ENCODE peak calls at places on chromosomes 13 and 19, in six cellular contexts. I is ascending aorta, Y is MM.1S, M is right cardiac atrium, D is GM23248, W is tibial nerve. C is an unnamed sample.

GRCh38 chr19:55441692-55442321 is 1.3 kb downstream of the SHISA7 start:
- DNase-seq in I (no peak), Y (no peak), M (no peak), D (no peak), W (no peak), C (no peak)

GRCh38 chr13:48263196-48263595 is 30.2 kb downstream of the ITM2B start:
- DNase-seq in I (no peak), Y (no peak), M (no peak), D (no peak), W (no peak), C (peak; percentile 7)

GRCh38 chr13:26721251-26721939 is 39.2 kb downstream of the GPR12 start:
- DNase-seq in I (no peak), Y (no peak), M (no peak), D (no peak), W (no peak), C (peak; percentile 17)

GRCh38 chr13:39186205-39186880 is 148.1 kb downstream of the NHLRC3 start:
- DNase-seq in I (no peak), Y (no peak), M (no peak), D (no peak), W (no peak), C (no peak)

GRCh38 chr13:49669735-49670309 is 21.5 kb downstream of the EBPL start:
- DNase-seq in I (no peak), Y (peak; percentile 23), M (peak; percentile 28), D (peak; percentile 81), W (no peak), C (peak; percentile 64)

GRCh38 chr13:37173214-37173613 is 67.8 kb upstream of the CSNK1A1L start:
- DNase-seq in I (no peak), Y (no peak), M (no peak), D (peak; percentile 89), W (no peak), C (no peak)

GRCh38 chr13:33206425-33206824 is 79.1 kb downstream of the STARD13 start:
- DNase-seq in I (no peak), Y (no peak), M (no peak), D (peak; percentile 79), W (no peak), C (no peak)

GRCh38 chr13:45768668-45769067 is 66.5 kb downstream of the CBY2 start:
- DNase-seq in I (no peak), Y (no peak), M (no peak), D (no peak), W (no peak), C (no peak)

GRCh38 chr13:41497436-41497835 is 40.1 kb downstream of the RGCC start:
- DNase-seq in I (no peak), Y (no peak), M (no peak), D (no peak), W (no peak), C (no peak)

GRCh38 chr13:41501281-41501680 is 43.9 kb downstream of the RGCC start:
- DNase-seq in I (no peak), Y (no peak), M (no peak), D (no peak), W (no peak), C (no peak)

GRCh38 chr13:41500501-41500900 is 43.2 kb downstream of the RGCC start:
- DNase-seq in I (no peak), Y (peak; percentile 34), M (no peak), D (peak; percentile 55), W (no peak), C (no peak)

GRCh38 chr13:41502021-41502420 is 44.7 kb downstream of the RGCC start:
- DNase-seq in I (no peak), Y (peak; percentile 37), M (no peak), D (no peak), W (no peak), C (no peak)

DNA sequence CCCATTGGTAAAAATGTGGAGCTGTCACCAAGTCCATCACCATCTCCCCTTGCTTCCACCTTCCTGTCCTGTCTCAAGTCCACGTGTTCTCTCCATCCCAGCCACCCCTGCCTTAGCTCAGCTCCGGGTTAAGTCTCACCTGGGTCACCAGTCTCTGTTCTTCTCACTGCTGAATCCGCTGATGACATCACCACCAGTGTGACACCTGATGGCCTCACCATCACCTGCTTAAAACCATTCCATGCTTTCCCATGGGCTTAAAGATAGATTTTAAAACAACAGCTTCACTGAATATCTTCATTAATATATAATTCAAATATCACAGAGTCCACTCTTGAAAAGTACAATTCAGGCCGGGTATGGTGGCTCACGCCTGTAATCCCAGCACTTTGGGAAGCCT is 42.1 kb downstream of the RGCC start:
- DNase-seq in I (no peak), Y (no peak), M (no peak), D (no peak), W (no peak), C (no peak)
- H3K4me1 ChIP-seq in I (no peaks in the 10 kb centered on the region), Y (peaks cover 69% of the 10 kb centered on the region), M (peaks cover 12% of the 10 kb centered on the region), D (peaks cover 15% of the 10 kb centered on the region), W (peaks cover under 1% of the 10 kb centered on the region), C (no peaks in the 10 kb centered on the region)

DNA sequence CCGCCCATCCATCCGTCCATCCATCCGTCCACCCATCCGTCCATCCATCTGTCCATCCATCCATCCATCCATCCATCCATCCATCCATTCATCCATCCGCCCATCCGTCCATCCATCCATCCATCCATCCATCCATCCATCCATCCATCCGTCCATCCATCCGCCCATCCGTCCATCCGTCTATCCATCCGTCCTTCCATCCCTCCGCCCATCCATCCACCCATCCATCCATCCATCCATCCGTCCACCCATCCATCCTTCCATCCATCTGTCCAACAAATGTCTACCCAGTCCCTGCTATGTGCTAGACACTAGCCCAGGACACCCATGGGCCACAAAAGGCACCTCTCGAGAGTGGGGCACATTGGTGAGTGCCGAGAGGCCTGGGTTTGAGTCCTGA is 15.7 kb downstream of the LRRC4B start:
- DNase-seq in I (no peak), Y (no peak), M (no peak), D (no peak), W (no peak), C (no peak)
- H3K4me3 ChIP-seq in I (no peak overlapping the region), Y (no peak overlapping the region), M (no peak overlapping the region), D (no peak overlapping the region), W (no peak overlapping the region), C (no peak overlapping the region)

GRCh38 chr13:73040479-73040878 is 18.3 kb upstream of the KLF5 start:
- DNase-seq in I (no peak), Y (no peak), M (no peak), D (no peak), W (no peak), C (peak; percentile 90)
- H3K4me1 ChIP-seq in I (no peaks in the 10 kb centered on the region), Y (no peaks in the 10 kb centered on the region), M (no peaks in the 10 kb centered on the region), D (no peaks in the 10 kb centered on the region), W (no peaks in the 10 kb centered on the region), C (no peaks in the 10 kb centered on the region)

GRCh38 chr19:53101518-53101917 is 1.7 kb downstream of the ZNF160 start:
- DNase-seq in I (no peak), Y (no peak), M (no peak), D (peak; percentile 34), W (no peak), C (no peak)
- H3K4me3 ChIP-seq in I (peak overlapping the region; percentile 69), Y (no peak overlapping the region), M (peak overlapping the region; percentile 78), D (peak overlapping the region; percentile 88), W (no peak overlapping the region), C (no peak overlapping the region)

GRCh38 chr13:110216006-110216402 is 91.0 kb downstream of the COL4A1 start:
- DNase-seq in I (no peak), Y (no peak), M (no peak), D (no peak), W (no peak), C (no peak)

GRCh38 chr13:110215606-110216005 is 91.4 kb downstream of the COL4A1 start:
- DNase-seq in I (no peak), Y (no peak), M (no peak), D (no peak), W (no peak), C (no peak)

GRCh38 chr13:110214637-110215036 is 92.3 kb downstream of the COL4A1 start:
- DNase-seq in I (no peak), Y (no peak), M (no peak), D (no peak), W (no peak), C (no peak)

GRCh38 chr13:110217811-110218210 is 89.1 kb downstream of the COL4A1 start:
- DNase-seq in I (no peak), Y (no peak), M (no peak), D (no peak), W (no peak), C (no peak)

DNA sequence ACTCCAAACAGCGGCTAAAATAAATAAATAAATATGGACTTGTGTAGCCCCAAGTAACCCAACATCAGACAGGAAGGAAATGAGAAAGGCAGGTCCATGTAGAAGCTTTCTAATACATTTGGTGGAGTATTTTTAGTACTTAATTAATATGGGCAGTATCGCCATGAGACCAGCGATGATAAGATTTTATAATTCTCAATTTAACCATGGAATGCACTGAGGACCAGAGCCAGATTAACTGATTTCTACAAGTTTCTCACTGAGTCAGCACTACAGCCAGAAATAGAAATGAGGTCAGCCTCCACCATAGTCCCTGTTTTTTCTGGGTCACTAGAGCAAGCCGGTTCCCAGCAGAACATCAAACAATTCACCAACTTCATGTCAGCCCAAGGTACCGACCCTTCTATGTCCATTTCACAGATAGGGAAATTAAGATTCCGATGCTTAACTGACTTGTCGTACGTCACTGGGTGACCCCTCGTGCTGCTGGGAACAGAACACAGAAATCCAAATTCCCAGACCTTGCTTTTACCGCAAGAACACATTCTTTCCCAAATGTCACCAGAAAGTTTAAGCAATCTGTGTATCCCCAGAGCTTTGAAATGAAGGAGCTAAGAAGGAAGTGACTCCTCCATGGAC is 90.4 kb downstream of the COL4A1 start:
- DNase-seq in I (no peak), Y (no peak), M (peak; percentile 64), D (peak; percentile 77), W (no peak), C (no peak)
- H3K4me1 ChIP-seq in I (peaks cover 9% of the 10 kb centered on the region), Y (no peaks in the 10 kb centered on the region), M (peaks cover 23% of the 10 kb centered on the region), D (peaks cover 15% of the 10 kb centered on the region), W (peaks cover 37% of the 10 kb centered on the region), C (no peaks in the 10 kb centered on the region)

GRCh38 chr19:9407827-9408226 is 27.5 kb downstream of the ZNF266 start:
- DNase-seq in I (no peak), Y (no peak), M (no peak), D (no peak), W (no peak), C (no peak)

GRCh38 chr19:9406798-9407352 is 28.5 kb downstream of the ZNF266 start:
- DNase-seq in I (peak; percentile 21), Y (no peak), M (peak; percentile 80), D (peak; percentile 95), W (peak; percentile 15), C (peak; percentile 60)
- H3K4me3 ChIP-seq in I (peak overlapping the region; percentile 54), Y (no peak overlapping the region), M (peak overlapping the region; percentile 90), D (peak overlapping the region; percentile 83), W (peak overlapping the region; percentile 36), C (peak overlapping the region; percentile 24)